ENCODE peak calls at places on chromosomes 1 and 21, in six cellular contexts. D is heart left ventricle, B is BE2C, T is left ventricle myocardium inferior, O is GM23248, Q is IMR-90. G is an unnamed sample.

GRCh38 chr1:96487404-96487803 is 234.2 kb upstream of the PTBP2 start:
- DNase-seq in T (no peak), O (peak; percentile 42), Q (peak; percentile 17), D (no peak), B (no peak), G (no peak)

GRCh38 chr1:8151647-8152046 is 125.5 kb upstream of the ERRFI1 start:
- DNase-seq in D (no peak), Q (no peak), B (no peak), O (no peak), T (no peak), G (no peak)

GRCh38 chr21:44527156-44527982 is 12.6 kb downstream of the KRTAP10-1 start:
- DNase-seq in B (no peak), Q (no peak), D (peak; percentile 19), O (no peak), T (peak; percentile 1), G (no peak)

GRCh38 chr1:210536263-210536961 is 207.7 kb downstream of the HHAT start:
- DNase-seq in D (no peak), T (no peak), Q (no peak), B (peak; percentile 48), O (no peak), G (no peak)

GRCh38 chr1:150474869-150475268 is 12.3 kb upstream of the TARS2 start:
- DNase-seq in T (no peak), O (no peak), Q (peak; percentile 7), D (no peak), B (no peak), G (no peak)

GRCh38 chr1:183248989-183249691 is 63.1 kb downstream of the LAMC2 start:
- DNase-seq in Q (no peak), B (no peak), D (no peak), T (no peak), O (no peak), G (no peak)

GRCh38 chr1:229870381-229870780 is 196.7 kb upstream of the GALNT2 start:
- DNase-seq in D (no peak), T (no peak), B (no peak), O (no peak), Q (no peak), G (no peak)

GRCh38 chr1:173122344-173122880 is 71.7 kb upstream of the TNFSF18 start:
- DNase-seq in B (no peak), T (no peak), O (peak; percentile 27), D (no peak), Q (peak; percentile 51), G (no peak)

GRCh38 chr1:246689409-246689997 is 34.7 kb upstream of the SCCPDH start:
- DNase-seq in Q (peak; percentile 66), D (peak; percentile 57), T (peak; percentile 51), B (peak; percentile 65), O (peak; percentile 86), G (peak; percentile 42)

GRCh38 chr1:187454010-187454409 is 625.3 kb downstream of the PLA2G4A start:
- DNase-seq in D (no peak), B (no peak), O (no peak), T (no peak), Q (no peak), G (no peak)

GRCh38 chr1:202765726-202766125 is 42.5 kb downstream of the KDM5B start:
- DNase-seq in D (no peak), Q (peak; percentile 63), B (no peak), O (peak; percentile 74), T (no peak), G (no peak)

GRCh38 chr1:245332513-245332912 is 177.7 kb downstream of the KIF26B start:
- DNase-seq in O (peak; percentile 67), T (no peak), B (no peak), D (no peak), Q (peak; percentile 7), G (no peak)

GRCh38 chr1:216794541-216795055 is 71.4 kb upstream of the ESRRG start:
- DNase-seq in Q (no peak), T (no peak), O (no peak), D (no peak), B (no peak), G (no peak)

GRCh38 chr1:24640288-24640687 is 2.8 kb upstream of the SRRM1 start:
- DNase-seq in Q (no peak), O (no peak), B (no peak), T (peak; percentile 24), D (peak; percentile 55), G (peak; percentile 41)

GRCh38 chr1:206501881-206502280 is 5.5 kb upstream of the RASSF5 start:
- DNase-seq in B (no peak), T (no peak), Q (no peak), O (no peak), D (peak; percentile 5), G (no peak)

GRCh38 chr1:206504363-206504713 is 3.0 kb upstream of the RASSF5 start:
- DNase-seq in D (no peak), O (no peak), T (no peak), B (no peak), Q (no peak), G (no peak)

GRCh38 chr1:206502403-206502802 is 4.9 kb upstream of the RASSF5 start:
- DNase-seq in Q (no peak), B (no peak), D (no peak), T (no peak), O (no peak), G (no peak)

GRCh38 chr1:206502813-206503212 is 4.5 kb upstream of the RASSF5 start:
- DNase-seq in B (no peak), Q (peak; percentile 35), O (peak; percentile 40), T (no peak), D (no peak), G (no peak)

DNA sequence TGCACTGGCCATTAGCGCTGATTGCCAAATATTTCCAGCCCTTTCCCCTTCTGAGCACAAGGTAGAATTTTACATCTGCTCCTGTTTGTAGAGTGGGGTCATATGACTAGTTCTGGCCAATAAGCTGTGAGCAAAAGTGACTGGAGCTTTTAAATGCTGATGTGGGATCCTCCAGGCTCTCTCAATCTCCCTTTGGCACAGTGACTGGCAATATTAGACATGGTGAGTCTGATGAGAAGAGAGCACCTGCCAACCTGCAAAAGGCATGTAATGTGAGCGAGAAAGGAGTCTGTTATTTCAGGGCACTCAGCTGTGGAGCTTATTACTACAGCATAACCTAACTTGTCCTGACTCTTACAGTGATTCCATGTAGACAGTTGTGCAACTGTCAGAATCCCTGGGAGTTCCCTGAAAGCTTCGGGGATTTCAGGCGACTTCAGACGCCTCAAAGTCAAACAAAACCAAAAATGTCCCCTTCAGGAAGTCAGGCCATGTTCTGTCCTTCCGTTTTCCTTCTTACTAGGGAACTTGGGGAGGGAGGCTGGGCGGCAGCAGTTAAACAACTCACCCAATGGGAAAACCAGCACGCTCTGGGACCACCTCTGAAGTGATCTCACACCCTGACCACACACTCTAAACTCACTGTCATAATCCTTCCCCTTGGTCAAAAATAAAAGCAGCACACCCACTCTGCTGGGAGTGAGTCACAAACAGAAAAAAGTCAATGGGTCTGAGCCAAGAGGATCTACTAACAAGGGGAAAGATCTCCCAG is 3.6 kb upstream of the RASSF5 start:
- DNase-seq in Q (peak; percentile 98), D (peak; percentile 71), O (peak; percentile 96), B (no peak), T (no peak), G (no peak)
- H3K4me1 ChIP-seq in Q (peaks cover 26% of the 10 kb centered on the region), D (peaks cover 40% of the 10 kb centered on the region), O (peaks cover 43% of the 10 kb centered on the region), B (no peaks in the 10 kb centered on the region), T (peaks cover 69% of the 10 kb centered on the region), G (peaks cover 5% of the 10 kb centered on the region)

GRCh38 chr1:206687915-206688442 is 3.3 kb downstream of the MAPKAPK2 start:
- DNase-seq in O (peak; percentile 69), D (no peak), T (no peak), Q (peak; percentile 67), B (no peak), G (no peak)

GRCh38 chr1:206685256-206685748 is 597 bp downstream of the MAPKAPK2 start:
- DNase-seq in Q (peak; percentile 53), B (peak; percentile 33), D (no peak), O (peak; percentile 76), T (no peak), G (peak; percentile 70)

GRCh38 chr1:206685749-206686485 is 1.2 kb downstream of the MAPKAPK2 start:
- DNase-seq in O (peak; percentile 90), Q (peak; percentile 80), T (peak; percentile 61), D (peak; percentile 76), B (peak; percentile 42), G (peak; percentile 79)

GRCh38 chr1:206686486-206687249 is 2.0 kb downstream of the MAPKAPK2 start:
- DNase-seq in Q (no peak), B (no peak), O (no peak), D (no peak), T (no peak), G (no peak)

GRCh38 chr1:206687251-206687914 is 2.7 kb downstream of the MAPKAPK2 start:
- DNase-seq in O (no peak), D (no peak), T (no peak), B (no peak), Q (no peak), G (no peak)
- H3K4me1 ChIP-seq in O (peaks cover 46% of the 10 kb centered on the region), D (peaks cover 69% of the 10 kb centered on the region), T (peaks cover 79% of the 10 kb centered on the region), B (no peaks in the 10 kb centered on the region), Q (peaks cover 39% of the 10 kb centered on the region), G (peaks cover 31% of the 10 kb centered on the region)

DNA sequence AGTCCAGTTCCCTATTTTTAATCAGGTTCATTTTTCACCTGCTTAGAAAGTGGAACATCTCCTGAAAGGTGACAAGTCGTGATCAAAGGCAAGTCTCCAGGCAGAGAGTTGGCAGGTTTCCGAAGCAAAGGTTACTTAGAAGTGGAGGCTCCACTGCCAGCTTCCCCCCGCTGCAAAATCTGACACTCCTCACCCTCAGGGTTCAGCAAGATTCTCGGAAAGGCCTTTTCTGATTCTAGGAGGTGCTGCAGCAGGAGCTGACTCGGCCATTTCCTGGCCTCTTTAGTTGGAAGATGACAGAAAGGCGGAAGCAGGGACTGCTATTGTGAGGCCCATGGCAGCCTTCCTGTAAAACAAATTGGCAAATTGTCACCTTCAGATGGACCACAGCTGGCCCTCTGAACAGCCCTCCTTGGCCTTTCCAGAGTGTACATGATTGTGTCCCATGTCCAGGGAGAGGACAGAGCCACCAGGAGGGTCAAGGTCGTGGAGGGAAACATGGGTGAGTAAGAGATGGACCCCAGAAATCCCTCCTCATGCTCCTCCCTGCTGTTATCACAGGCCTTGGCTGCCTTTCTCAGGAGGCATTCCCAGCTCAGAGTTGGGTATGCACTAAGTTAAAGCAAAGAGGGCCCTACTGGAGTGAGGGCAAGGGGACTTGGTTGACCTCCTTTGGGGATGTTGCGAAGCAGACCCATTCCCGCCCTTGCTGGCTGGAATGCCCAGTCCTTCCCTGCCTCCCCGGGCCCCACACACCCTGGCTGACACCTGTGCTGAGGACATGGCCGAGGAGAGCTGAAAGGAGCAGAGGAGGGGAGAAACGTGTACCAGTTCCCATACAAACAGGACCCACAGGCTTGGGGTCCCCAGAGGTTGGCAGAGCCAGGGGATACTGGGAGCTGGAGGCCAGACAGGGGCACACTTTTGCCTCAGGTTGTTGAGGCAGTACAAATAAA is 115.5 kb upstream of the IRF2BP2 start:
- DNase-seq in B (no peak), Q (no peak), D (peak; percentile 63), O (peak; percentile 18), T (peak; percentile 44), G (peak; percentile 42)
- H3K4me1 ChIP-seq in B (peaks cover 52% of the 10 kb centered on the region), Q (peaks cover 57% of the 10 kb centered on the region), D (peaks cover 81% of the 10 kb centered on the region), O (peaks cover 44% of the 10 kb centered on the region), T (peaks cover 85% of the 10 kb centered on the region), G (peaks cover 49% of the 10 kb centered on the region)

GRCh38 chr1:167650266-167651160 is 20.5 kb downstream of the RCSD1 start:
- DNase-seq in B (no peak), D (no peak), T (no peak), Q (no peak), O (no peak), G (no peak)
- H3K4me1 ChIP-seq in B (no peaks in the 10 kb centered on the region), D (peaks cover 86% of the 10 kb centered on the region), T (peaks cover 99% of the 10 kb centered on the region), Q (no peaks in the 10 kb centered on the region), O (no peaks in the 10 kb centered on the region), G (no peaks in the 10 kb centered on the region)